ENCODE peak calls at places on chromosome 10, in six cellular contexts. P is esophagus squamous epithelium, W is fibroblast of lung, N is esophagus muscularis mucosa, F is heart left ventricle, T is SK-N-SH. U is an unnamed sample.
A peak's percentile ranks its signal among the peaks of the same experiment; 100 is the strongest.

GRCh38 chr10:35050556-35050955 is 39.6 kb downstream of the CUL2 start:
- DNase-seq in P (no peak), W (no peak), N (no peak), F (no peak), T (no peak), U (no peak)

GRCh38 chr10:125177641-125178640 is 17.6 kb upstream of the CTBP2 start:
- DNase-seq in P (no peak), W (no peak), N (no peak), F (no peak), T (no peak), U (no peak)

GRCh38 chr10:12625393-12626023 is 276.2 kb downstream of the CAMK1D start:
- DNase-seq in P (no peak), W (no peak), N (no peak), F (no peak), T (no peak), U (no peak)

GRCh38 chr10:99533496-99534455 is 1.0 kb downstream of the NKX2-3 start:
- DNase-seq in P (no peak), W (no peak), N (no peak), F (no peak), T (peak; percentile 18), U (no peak)

GRCh38 chr10:110336111-110336721 is 31.5 kb upstream of the SMNDC1 start:
- DNase-seq in P (no peak), W (peak; percentile 98), N (no peak), F (no peak), T (peak; percentile 33), U (peak; percentile 93)

GRCh38 chr10:104255244-104255981 is 721 bp downstream of the GSTO1 start:
- DNase-seq in P (no peak), W (peak; percentile 82), N (no peak), F (no peak), T (peak; percentile 41), U (peak; percentile 74)

GRCh38 chr10:86393401-86393800 is 26.8 kb upstream of the GRID1 start:
- DNase-seq in P (no peak), W (no peak), N (no peak), F (no peak), T (no peak), U (no peak)

GRCh38 chr10:36722777-36723176 is 402.6 kb upstream of the ANKRD30A start:
- DNase-seq in P (no peak), W (no peak), N (no peak), F (no peak), T (no peak), U (no peak)

GRCh38 chr10:4829954-4830353 is 3.9 kb downstream of the AKR1E2 start:
- DNase-seq in P (no peak), W (no peak), N (no peak), F (no peak), T (no peak), U (no peak)

GRCh38 chr10:71966046-71967004 is 2.1 kb downstream of the CHST3 start:
- DNase-seq in P (no peak), W (no peak), N (no peak), F (no peak), T (no peak), U (peak; percentile 76)

GRCh38 chr10:101466016-101466912 is 112.3 kb downstream of the BTRC start:
- DNase-seq in P (no peak), W (no peak), N (no peak), F (no peak), T (no peak), U (no peak)

GRCh38 chr10:110363572-110364411 is 59.1 kb upstream of the SMNDC1 start:
- DNase-seq in P (no peak), W (no peak), N (no peak), F (no peak), T (no peak), U (no peak)

GRCh38 chr10:34207350-34207749 is 607.7 kb downstream of the PARD3 start:
- DNase-seq in P (no peak), W (no peak), N (no peak), F (no peak), T (no peak), U (no peak)

GRCh38 chr10:42640610-42641229 is 2.4 kb upstream of the ZNF33B start:
- DNase-seq in P (no peak), W (no peak), N (no peak), F (no peak), T (no peak), U (peak; percentile 97)

GRCh38 chr10:114471906-114472873 is 67.9 kb upstream of the AFAP1L2 start:
- DNase-seq in P (no peak), W (no peak), N (no peak), F (no peak), T (no peak), U (peak; percentile 55)

GRCh38 chr10:11931038-11931437 is 107.9 kb downstream of the PROSER2 start:
- DNase-seq in P (no peak), W (no peak), N (no peak), F (no peak), T (no peak), U (no peak)

GRCh38 chr10:100185364-100186252 is at the start of gene ERLIN1:
- DNase-seq in P (peak; percentile 63), W (peak; percentile 90), N (peak; percentile 95), F (peak; percentile 96), T (peak; percentile 97), U (peak; percentile 74)

GRCh38 chr10:72484521-72484920 is 129.8 kb upstream of the DNAJB12 start:
- DNase-seq in P (no peak), W (no peak), N (no peak), F (no peak), T (no peak), U (no peak)

GRCh38 chr10:43221419-43222293 is 45.2 kb downstream of the RASGEF1A start:
- DNase-seq in P (no peak), W (no peak), N (no peak), F (peak; percentile 53), T (no peak), U (no peak)

GRCh38 chr10:1733720-1734119 is 3.6 kb downstream of the ADARB2 start:
- DNase-seq in P (no peak), W (no peak), N (no peak), F (no peak), T (no peak), U (no peak)

GRCh38 chr10:33084388-33084896 is 126.4 kb upstream of the ITGB1 start:
- DNase-seq in P (no peak), W (no peak), N (no peak), F (no peak), T (no peak), U (no peak)

GRCh38 chr10:105585753-105586152 is 944.7 kb downstream of the SORCS3 start:
- DNase-seq in P (no peak), W (peak; percentile 12), N (no peak), F (no peak), T (no peak), U (peak; percentile 78)

GRCh38 chr10:80472234-80473095 is 18.4 kb downstream of the TSPAN14 start:
- DNase-seq in P (no peak), W (peak; percentile 88), N (no peak), F (no peak), T (no peak), U (peak; percentile 97)

GRCh38 chr10:58998924-58999713 is 177.3 kb upstream of the PHYHIPL start:
- DNase-seq in P (no peak), W (peak; percentile 53), N (no peak), F (no peak), T (no peak), U (no peak)

GRCh38 chr10:71852335-71852937 is 1.4 kb upstream of the PSAP start:
- DNase-seq in P (no peak), W (no peak), N (no peak), F (peak; percentile 83), T (no peak), U (no peak)

GRCh38 chr10:119268871-119269506 is 61.6 kb downstream of the GRK5 start:
- DNase-seq in P (no peak), W (no peak), N (no peak), F (no peak), T (no peak), U (no peak)

GRCh38 chr10:24811906-24812305 is 88.2 kb upstream of the ARHGAP21 start:
- DNase-seq in P (no peak), W (no peak), N (no peak), F (no peak), T (no peak), U (no peak)

GRCh38 chr10:6300106-6300783 is 97.5 kb downstream of the PFKFB3 start:
- DNase-seq in P (no peak), W (peak; percentile 12), N (no peak), F (no peak), T (no peak), U (no peak)

GRCh38 chr10:7756360-7756992 is 31.3 kb downstream of the KIN start:
- DNase-seq in P (no peak), W (peak; percentile 23), N (no peak), F (no peak), T (no peak), U (peak; percentile 42)
- H3K36me3 ChIP-seq in P (peaks cover 35% of the 10 kb centered on the region), W (peaks cover 7% of the 10 kb centered on the region), N (peaks cover 95% of the 10 kb centered on the region), F (peaks cover 98% of the 10 kb centered on the region), T (peaks cover 84% of the 10 kb centered on the region), U (peaks cover 7% of the 10 kb centered on the region)

GRCh38 chr10:123897146-123897545 is 5.5 kb upstream of the CPXM2 start:
- DNase-seq in P (no peak), W (no peak), N (no peak), F (no peak), T (no peak), U (no peak)
- TF ChIP-seq CTCF in P (no peak), W (no peak), N (peak; percentile 21), F (peak; percentile 27), T (no peak), U (peak; percentile 19)

GRCh38 chr10:96711048-96711713 is 9.1 kb downstream of the PIK3AP1 start:
- DNase-seq in P (no peak), W (no peak), N (no peak), F (no peak), T (no peak), U (no peak)
- H3K4me3 ChIP-seq in P (no peak overlapping the region), W (no peak overlapping the region), N (no peak overlapping the region), F (no peak overlapping the region), T (no peak overlapping the region), U (no peak overlapping the region)

GRCh38 chr10:49613160-49613881 is 516 bp upstream of the CHAT start:
- DNase-seq in P (no peak), W (no peak), N (no peak), F (no peak), T (no peak), U (no peak)
- H3K36me3 ChIP-seq in P (no peaks in the 10 kb centered on the region), W (no peaks in the 10 kb centered on the region), N (no peaks in the 10 kb centered on the region), F (no peaks in the 10 kb centered on the region), T (no peaks in the 10 kb centered on the region), U (no peaks in the 10 kb centered on the region)

DNA sequence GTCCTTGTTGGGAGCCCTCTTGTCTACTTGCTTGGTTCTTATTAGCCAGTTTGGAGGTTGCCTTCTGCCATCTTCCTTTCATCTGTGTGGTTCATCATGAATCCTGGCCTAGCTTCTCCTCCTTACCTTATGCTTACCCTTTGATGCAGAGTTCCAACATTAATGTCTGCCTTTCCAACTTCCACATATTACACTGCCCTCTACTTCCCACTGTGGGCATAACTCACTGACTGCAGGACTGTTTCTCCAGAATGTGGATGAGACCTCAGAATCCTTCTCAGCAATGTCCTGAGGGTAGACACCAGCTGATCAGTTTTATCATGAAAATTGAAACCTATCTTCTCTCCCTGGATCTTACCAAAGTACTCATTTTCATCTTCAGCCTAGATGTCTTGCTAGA is 491.0 kb downstream of the LRMDA start:
- DNase-seq in P (no peak), W (peak; percentile 23), N (no peak), F (no peak), T (no peak), U (peak; percentile 35)
- TF ChIP-seq CTCF in P (no peak), W (peak; percentile 43), N (no peak), F (peak; percentile 13), T (no peak), U (peak; percentile 50)

GRCh38 chr10:61397175-61397986 is 55.8 kb downstream of the TMEM26 start:
- DNase-seq in P (no peak), W (peak; percentile 69), N (no peak), F (no peak), T (no peak), U (peak; percentile 26)
- H3K4me3 ChIP-seq in P (peak overlapping the region; percentile 24), W (peak overlapping the region; percentile 40), N (peak overlapping the region; percentile 52), F (no peak overlapping the region), T (no peak overlapping the region), U (no peak overlapping the region)

GRCh38 chr10:77807706-77808105 is 118.8 kb downstream of the DLG5 start:
- DNase-seq in P (no peak), W (no peak), N (no peak), F (no peak), T (no peak), U (no peak)
- H3K36me3 ChIP-seq in P (peaks cover 45% of the 10 kb centered on the region), W (peaks cover 19% of the 10 kb centered on the region), N (peaks cover 100% of the 10 kb centered on the region), F (peaks cover 97% of the 10 kb centered on the region), T (peaks cover 82% of the 10 kb centered on the region), U (peaks cover 37% of the 10 kb centered on the region)